ENCODE peak calls at places on chromosome 19, in five cellular contexts. R is uterus, P is cardiac muscle cell, F is neural progenitor cell, B is A549. I is an unnamed sample.

GRCh38 chr19:51417807-51418152 is 338 bp upstream of the SIGLEC10 start:
- DNase-seq in R (no peak), P (no peak), F (no peak), B (no peak), I (no peak)

GRCh38 chr19:34259367-34259865 is 5.1 kb downstream of the GARRE1 start:
- DNase-seq in R (no peak), P (no peak), F (no peak), B (no peak), I (no peak)

GRCh38 chr19:31885280-31885853 is 460.0 kb upstream of the ZNF507 start:
- DNase-seq in R (no peak), P (no peak), F (no peak), B (no peak), I (no peak)

GRCh38 chr19:49469828-49470614 is 4.0 kb upstream of the FLT3LG start:
- DNase-seq in R (no peak), P (no peak), F (no peak), B (peak; percentile 49), I (no peak)

GRCh38 chr19:35095667-35096368 is 19.8 kb upstream of the FXYD3 start:
- DNase-seq in R (no peak), P (no peak), F (no peak), B (no peak), I (peak; percentile 67)

GRCh38 chr19:52749780-52750179 is 14.9 kb upstream of the ZNF611 start:
- DNase-seq in R (no peak), P (no peak), F (no peak), B (no peak), I (no peak)

GRCh38 chr19:3024509-3024869 is 4.6 kb downstream of the TLE2 start:
- DNase-seq in R (no peak), P (no peak), F (no peak), B (no peak), I (no peak)

GRCh38 chr19:58279042-58279924 is 528 bp downstream of the ZNF8 start:
- DNase-seq in R (peak; percentile 73), P (peak; percentile 92), F (peak; percentile 82), B (peak; percentile 71), I (peak; percentile 36)

GRCh38 chr19:20182232-20182785 is 15.3 kb downstream of the ZNF486 start:
- DNase-seq in R (no peak), P (no peak), F (no peak), B (no peak), I (no peak)

GRCh38 chr19:44308011-44308410 is 3.2 kb upstream of the ZNF235 start:
- DNase-seq in R (no peak), P (no peak), F (no peak), B (no peak), I (no peak)

GRCh38 chr19:14122924-14123323 is 5.4 kb upstream of the PRKACA start:
- DNase-seq in R (no peak), P (no peak), F (no peak), B (no peak), I (no peak)

GRCh38 chr19:32711747-32712146 is 7.8 kb upstream of the TDRD12 start:
- DNase-seq in R (no peak), P (no peak), F (no peak), B (no peak), I (no peak)

DNA sequence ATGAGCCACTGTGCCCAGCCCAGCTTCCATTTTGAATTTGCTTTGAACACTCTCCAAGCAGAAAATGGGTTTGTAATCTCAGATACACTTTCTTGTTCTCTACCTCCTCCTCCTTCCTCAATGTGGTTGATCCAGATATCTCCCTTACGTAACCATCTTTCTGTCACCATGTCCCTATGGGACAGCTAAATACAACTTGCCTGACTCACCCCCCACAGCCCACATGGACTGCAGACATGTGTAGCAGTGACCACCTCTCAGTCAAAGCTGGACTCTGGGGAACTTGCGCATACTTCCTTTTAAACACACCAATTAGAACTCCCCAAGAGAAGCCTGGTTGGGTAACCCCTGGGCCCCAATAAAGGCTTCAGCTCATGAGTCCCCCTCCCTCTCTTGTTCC is 10.8 kb upstream of the ZNF799 start:
- DNase-seq in R (no peak), P (no peak), F (no peak), B (no peak), I (no peak)
- H3K27ac ChIP-seq in R (no peak overlapping the region), P (no peak overlapping the region), F (no peak overlapping the region), B (no peak overlapping the region), I (no peak overlapping the region)

GRCh38 chr19:7257148-7258041 is 36.8 kb downstream of the INSR start:
- DNase-seq in R (peak; percentile 92), P (no peak), F (no peak), B (peak; percentile 5), I (peak; percentile 56)

GRCh38 chr19:7260161-7260560 is 34.1 kb downstream of the INSR start:
- DNase-seq in R (no peak), P (no peak), F (no peak), B (no peak), I (no peak)

GRCh38 chr19:7258042-7258839 is 36.0 kb downstream of the INSR start:
- DNase-seq in R (no peak), P (no peak), F (no peak), B (no peak), I (no peak)

GRCh38 chr19:7255631-7256030 is 38.6 kb downstream of the INSR start:
- DNase-seq in R (no peak), P (no peak), F (no peak), B (no peak), I (no peak)

GRCh38 chr19:7258840-7259395 is 35.3 kb downstream of the INSR start:
- DNase-seq in R (no peak), P (no peak), F (no peak), B (no peak), I (no peak)
- H3K4me1 ChIP-seq in R (peaks cover 6% of the 10 kb centered on the region), P (peaks cover 5% of the 10 kb centered on the region), F (no peaks in the 10 kb centered on the region), B (no peaks in the 10 kb centered on the region), I (no peaks in the 10 kb centered on the region)

DNA sequence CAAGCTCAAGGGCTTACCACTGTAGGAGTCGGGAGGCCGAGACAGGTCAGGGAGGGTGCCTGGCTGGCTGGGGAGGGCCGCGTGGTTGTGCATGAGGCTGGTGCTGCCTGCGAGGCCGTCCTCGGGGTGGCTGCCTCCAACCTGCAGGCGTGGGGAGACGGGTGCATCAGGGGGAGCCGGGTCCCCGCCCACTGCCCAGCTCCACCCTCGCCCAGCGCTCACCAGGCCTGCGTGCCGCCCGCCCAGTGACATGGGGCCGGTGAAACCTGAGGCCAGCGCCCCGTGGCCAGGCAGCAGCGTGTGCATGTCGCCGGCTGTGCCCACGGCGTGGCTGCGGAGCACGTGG is 13.8 kb upstream of the UQCR11 start:
- DNase-seq in R (no peak), P (no peak), F (no peak), B (no peak), I (no peak)
- H3K4me3 ChIP-seq in R (no peak overlapping the region), P (no peak overlapping the region), F (no peak overlapping the region), B (no peak overlapping the region), I (no peak overlapping the region)

GRCh38 chr19:10114651-10115391 is 3.3 kb downstream of the P2RY11 start:
- DNase-seq in R (no peak), P (no peak), F (no peak), B (peak; percentile 23), I (no peak)
- H3K27ac ChIP-seq in R (no peak overlapping the region), P (peak overlapping the region; percentile 23), F (no peak overlapping the region), B (no peak overlapping the region), I (no peak overlapping the region)

DNA sequence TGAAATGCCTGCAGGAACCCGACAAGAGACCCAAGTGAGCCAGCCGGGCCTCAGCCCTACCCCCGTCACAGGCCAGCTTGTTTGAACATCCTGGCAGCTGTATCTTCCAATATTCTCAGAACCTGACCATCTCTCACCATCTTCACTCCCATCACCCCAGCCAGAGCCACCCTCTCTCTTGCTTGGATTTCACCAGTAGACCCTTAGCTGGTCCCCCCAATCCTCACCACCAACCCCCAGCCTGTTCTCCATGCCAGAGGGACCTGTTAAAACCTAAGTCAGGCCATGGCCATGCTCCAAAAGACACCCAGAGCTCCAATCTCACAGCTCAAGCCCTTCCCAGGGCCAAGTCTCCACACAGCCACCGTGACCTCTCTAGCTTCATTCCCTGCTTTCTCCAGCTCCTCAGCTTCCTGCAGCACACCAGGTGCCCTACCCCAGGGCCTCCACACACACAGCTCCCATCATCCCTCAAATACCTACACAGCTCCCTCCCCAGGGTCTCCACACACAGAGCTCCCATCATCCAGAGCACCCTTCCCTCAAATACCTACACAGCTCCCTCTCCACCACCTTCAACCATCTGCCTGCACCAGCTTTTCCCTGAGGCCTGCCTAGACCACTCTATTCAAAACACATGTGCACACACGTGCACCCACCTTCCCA is 13.7 kb downstream of the EPS8L1 start:
- DNase-seq in R (no peak), P (no peak), F (no peak), B (no peak), I (no peak)
- H3K4me1 ChIP-seq in R (peaks cover 9% of the 10 kb centered on the region), P (peaks cover 2% of the 10 kb centered on the region), F (peaks cover 29% of the 10 kb centered on the region), B (no peaks in the 10 kb centered on the region), I (peaks cover 4% of the 10 kb centered on the region)

GRCh38 chr19:16143399-16144215 is at the start of gene HSH2D:
- DNase-seq in R (no peak), P (no peak), F (no peak), B (no peak), I (peak; percentile 71)
- H3K4me3 ChIP-seq in R (no peak within 1 kb of the TSS), P (no peak within 1 kb of the TSS), F (no peak within 1 kb of the TSS), B (no peak within 1 kb of the TSS), I (peak within 1 kb of the TSS; percentile 32)

GRCh38 chr19:16193466-16193865 is 4.2 kb upstream of the AP1M1 start:
- DNase-seq in R (no peak), P (no peak), F (no peak), B (no peak), I (no peak)

GRCh38 chr19:16190736-16191135 is 5.5 kb downstream of the FAM32A start:
- DNase-seq in R (no peak), P (no peak), F (no peak), B (no peak), I (no peak)

GRCh38 chr19:16188521-16188920 is 3.3 kb downstream of the FAM32A start:
- DNase-seq in R (no peak), P (no peak), F (no peak), B (no peak), I (no peak)

GRCh38 chr19:16190198-16190597 is 5.0 kb downstream of the FAM32A start:
- DNase-seq in R (no peak), P (no peak), F (no peak), B (no peak), I (no peak)

GRCh38 chr19:16191216-16191908 is 6.2 kb downstream of the FAM32A start:
- DNase-seq in R (no peak), P (no peak), F (no peak), B (no peak), I (no peak)
- H3K27ac ChIP-seq in R (no peak overlapping the region), P (no peak overlapping the region), F (no peak overlapping the region), B (no peak overlapping the region), I (no peak overlapping the region)

DNA sequence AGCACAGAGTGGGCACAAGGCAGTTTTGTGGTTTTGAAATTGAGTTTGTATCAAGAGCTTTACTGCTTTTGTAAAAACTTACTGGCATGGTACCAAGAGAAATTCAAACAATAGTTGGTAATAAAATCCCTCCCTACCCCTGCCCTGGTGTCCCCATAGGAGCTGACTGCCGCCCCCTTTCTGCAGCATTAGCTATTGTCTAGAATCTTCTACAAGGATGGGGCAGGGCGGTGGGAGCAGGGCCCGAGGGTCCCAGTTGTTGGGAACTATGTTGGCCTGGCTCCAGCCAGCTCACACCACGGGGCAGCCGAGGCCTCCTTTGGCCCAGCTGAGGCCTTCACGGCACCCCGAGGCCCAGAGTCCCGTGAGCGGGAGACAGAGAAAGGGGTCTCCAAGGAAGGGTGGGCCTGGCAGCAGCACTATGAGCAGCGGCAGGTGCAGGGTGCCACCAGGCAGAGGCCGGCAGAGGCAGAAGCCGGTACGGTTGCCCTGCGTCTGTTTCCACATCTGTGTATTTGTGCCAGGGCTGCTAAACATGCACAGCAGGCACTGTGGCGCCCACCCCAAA is 57.9 kb downstream of the KDM4B start:
- DNase-seq in R (no peak), P (no peak), F (no peak), B (no peak), I (no peak)
- H3K4me1 ChIP-seq in R (peaks cover 18% of the 10 kb centered on the region), P (peaks cover 6% of the 10 kb centered on the region), F (peaks cover 23% of the 10 kb centered on the region), B (peaks cover 4% of the 10 kb centered on the region), I (peaks cover 23% of the 10 kb centered on the region)

I was measured in prostate gland.